ENCODE peak calls at places on chromosomes 11 and 22, in nine cellular contexts. One of them, this sample, is unnamed. For H3K27me3, the result is how much of the 10 kb centered on the place peaks cover.

GRCh38 chr22:50576806-50577696 is 1.2 kb downstream of the CPT1B start:
- DNase-seq in MM.1S: no peak
- DNase-seq in lung: no peak
- DNase-seq in body of pancreas: no peak
- DNase-seq in uterus: no peak
- DNase-seq in sigmoid colon: no peak
- DNase-seq in naive thymus-derived CD4-positive, alpha-beta T cell: no peak
- DNase-seq in HCT116: no peak
- DNase-seq in heart right ventricle: no peak
- DNase-seq in this sample: no peak

GRCh38 chr11:69964247-69964643 is 113.9 kb upstream of the ANO1 start:
- DNase-seq in body of pancreas: no peak
- DNase-seq in lung: no peak
- DNase-seq in sigmoid colon: no peak
- DNase-seq in MM.1S: no peak
- DNase-seq in uterus: no peak
- DNase-seq in HCT116: no peak
- DNase-seq in naive thymus-derived CD4-positive, alpha-beta T cell: no peak
- DNase-seq in heart right ventricle: no peak
- DNase-seq in this sample: no peak

GRCh38 chr11:293852-294661 is 5.1 kb downstream of the PGGHG start:
- DNase-seq in heart right ventricle: peak
- DNase-seq in body of pancreas: peak
- DNase-seq in HCT116: no peak
- DNase-seq in MM.1S: no peak
- DNase-seq in uterus: no peak
- DNase-seq in lung: no peak
- DNase-seq in naive thymus-derived CD4-positive, alpha-beta T cell: no peak
- DNase-seq in sigmoid colon: peak
- DNase-seq in this sample: no peak

GRCh38 chr22:50522806-50523438 is 2.5 kb downstream of the SCO2 start:
- DNase-seq in naive thymus-derived CD4-positive, alpha-beta T cell: no peak
- DNase-seq in MM.1S: no peak
- DNase-seq in body of pancreas: no peak
- DNase-seq in lung: no peak
- DNase-seq in heart right ventricle: no peak
- DNase-seq in sigmoid colon: no peak
- DNase-seq in HCT116: no peak
- DNase-seq in uterus: no peak
- DNase-seq in this sample: no peak

GRCh38 chr11:101211407-101211975 is 81.9 kb upstream of the PGR start:
- DNase-seq in lung: no peak
- DNase-seq in MM.1S: no peak
- DNase-seq in body of pancreas: no peak
- DNase-seq in heart right ventricle: no peak
- DNase-seq in sigmoid colon: no peak
- DNase-seq in uterus: no peak
- DNase-seq in HCT116: no peak
- DNase-seq in naive thymus-derived CD4-positive, alpha-beta T cell: no peak
- DNase-seq in this sample: no peak

GRCh38 chr22:44881246-44881600 is 128.6 kb downstream of the PHF21B start:
- DNase-seq in HCT116: no peak
- DNase-seq in sigmoid colon: peak
- DNase-seq in lung: no peak
- DNase-seq in uterus: no peak
- DNase-seq in heart right ventricle: no peak
- DNase-seq in body of pancreas: no peak
- DNase-seq in MM.1S: no peak
- DNase-seq in naive thymus-derived CD4-positive, alpha-beta T cell: no peak
- DNase-seq in this sample: no peak

GRCh38 chr22:46677323-46678002 is 57.3 kb downstream of the GRAMD4 start:
- DNase-seq in lung: no peak
- DNase-seq in naive thymus-derived CD4-positive, alpha-beta T cell: no peak
- DNase-seq in MM.1S: no peak
- DNase-seq in HCT116: no peak
- DNase-seq in sigmoid colon: no peak
- DNase-seq in heart right ventricle: no peak
- DNase-seq in body of pancreas: no peak
- DNase-seq in uterus: no peak
- DNase-seq in this sample: no peak

GRCh38 chr22:40325315-40325714 is 21.0 kb upstream of the ADSL start:
- DNase-seq in heart right ventricle: no peak
- DNase-seq in sigmoid colon: no peak
- DNase-seq in body of pancreas: no peak
- DNase-seq in uterus: no peak
- DNase-seq in lung: no peak
- DNase-seq in HCT116: no peak
- DNase-seq in naive thymus-derived CD4-positive, alpha-beta T cell: peak
- DNase-seq in MM.1S: no peak
- DNase-seq in this sample: no peak

GRCh38 chr11:85627332-85627997 is at the start of gene DLG2:
- DNase-seq in MM.1S: peak
- DNase-seq in lung: no peak
- DNase-seq in body of pancreas: peak
- DNase-seq in sigmoid colon: no peak
- DNase-seq in naive thymus-derived CD4-positive, alpha-beta T cell: peak
- DNase-seq in HCT116: no peak
- DNase-seq in heart right ventricle: peak
- DNase-seq in uterus: no peak
- DNase-seq in this sample: no peak

DNA sequence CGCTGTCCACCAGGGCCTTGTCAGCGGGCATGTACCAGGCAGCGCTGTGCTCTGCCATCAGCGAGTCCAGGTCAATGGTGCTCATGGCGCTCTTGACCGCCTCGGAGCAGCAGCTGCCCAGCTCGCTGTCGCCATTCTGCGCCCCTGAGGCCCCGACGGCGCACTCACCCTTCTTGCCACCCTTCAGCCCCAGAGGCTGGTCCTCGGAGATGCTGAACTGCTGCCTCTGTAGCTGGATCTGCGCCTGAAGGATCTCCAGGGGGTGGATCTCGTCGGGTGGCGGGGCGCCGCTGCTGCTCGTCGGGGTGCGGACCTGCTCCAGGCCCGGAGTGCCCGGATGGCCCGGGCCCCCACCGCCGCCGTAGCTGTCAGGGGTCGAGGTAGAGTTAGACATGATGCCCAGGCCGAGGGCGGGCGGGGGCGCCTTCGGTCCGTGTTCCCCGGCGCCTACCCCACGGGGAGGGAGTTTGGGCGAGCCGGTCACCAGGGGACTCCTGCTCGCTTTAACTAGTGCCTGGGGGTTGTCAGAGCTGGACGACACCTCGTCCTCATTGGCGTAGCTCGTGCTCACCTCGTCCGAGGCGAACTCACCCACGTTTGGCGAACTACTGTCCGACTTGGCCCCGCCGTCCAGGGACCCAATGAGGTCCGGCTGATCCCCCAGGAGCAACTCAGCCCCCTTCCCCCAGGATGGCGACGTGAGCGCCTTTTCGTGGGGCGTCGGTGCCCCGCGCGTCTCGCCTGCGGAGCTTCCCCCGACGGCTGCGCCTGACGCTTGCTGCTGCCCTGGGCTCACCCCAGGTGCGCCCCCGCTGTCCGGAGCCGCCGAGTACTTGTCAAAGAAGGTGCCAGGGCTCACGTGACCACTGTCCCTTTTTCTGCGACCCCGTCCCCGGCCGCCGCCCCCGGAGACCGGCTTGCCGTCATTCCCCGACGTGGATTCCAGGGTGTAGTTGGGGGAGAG is 4.4 kb downstream of the MN1 start:
- DNase-seq in uterus: no peak
- DNase-seq in HCT116: no peak
- DNase-seq in lung: no peak
- DNase-seq in heart right ventricle: no peak
- DNase-seq in MM.1S: no peak
- DNase-seq in body of pancreas: no peak
- DNase-seq in sigmoid colon: no peak
- DNase-seq in naive thymus-derived CD4-positive, alpha-beta T cell: no peak
- DNase-seq in this sample: no peak
- H3K4me3 ChIP-seq in uterus: no peak
- H3K4me3 ChIP-seq in HCT116: no peak
- H3K4me3 ChIP-seq in lung: no peak
- H3K4me3 ChIP-seq in heart right ventricle: peak
- H3K4me3 ChIP-seq in MM.1S: no peak
- H3K4me3 ChIP-seq in body of pancreas: no peak
- H3K4me3 ChIP-seq in sigmoid colon: peak
- H3K4me3 ChIP-seq in naive thymus-derived CD4-positive, alpha-beta T cell: no peak
- H3K4me3 ChIP-seq in this sample: no peak

DNA sequence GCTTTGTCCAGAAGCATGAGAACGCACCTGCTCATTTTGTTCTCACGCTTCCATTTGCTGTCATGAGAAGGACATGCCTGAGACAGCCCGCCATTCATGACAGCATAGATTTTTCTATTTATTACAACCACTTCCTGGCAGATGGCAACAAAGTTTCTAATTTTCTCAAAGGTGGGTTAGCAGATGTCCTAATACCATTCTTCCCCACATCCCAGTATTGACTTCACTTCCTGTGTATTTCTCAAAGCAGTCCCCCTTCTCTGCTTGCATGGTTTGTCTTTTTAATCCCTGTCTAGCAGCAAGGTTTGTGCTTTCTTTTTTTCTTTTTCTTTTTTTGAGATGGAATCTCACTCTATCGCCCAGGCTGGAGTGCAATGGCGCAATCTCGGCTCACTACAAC is 94.3 kb downstream of the ISX start:
- DNase-seq in lung: no peak
- DNase-seq in heart right ventricle: no peak
- DNase-seq in body of pancreas: no peak
- DNase-seq in sigmoid colon: no peak
- DNase-seq in uterus: no peak
- DNase-seq in HCT116: no peak
- DNase-seq in MM.1S: no peak
- DNase-seq in naive thymus-derived CD4-positive, alpha-beta T cell: no peak
- DNase-seq in this sample: no peak
- H3K27me3 ChIP-seq in lung: under half
- H3K27me3 ChIP-seq in heart right ventricle: under half
- H3K27me3 ChIP-seq in body of pancreas: under half
- H3K27me3 ChIP-seq in sigmoid colon: under half
- H3K27me3 ChIP-seq in uterus: under half
- H3K27me3 ChIP-seq in HCT116: under half
- H3K27me3 ChIP-seq in MM.1S: under half
- H3K27me3 ChIP-seq in naive thymus-derived CD4-positive, alpha-beta T cell: under half
- H3K27me3 ChIP-seq in this sample: under half

GRCh38 chr11:8328231-8328794 is 64.6 kb upstream of the LMO1 start:
- DNase-seq in MM.1S: no peak
- DNase-seq in body of pancreas: no peak
- DNase-seq in uterus: no peak
- DNase-seq in sigmoid colon: no peak
- DNase-seq in HCT116: no peak
- DNase-seq in naive thymus-derived CD4-positive, alpha-beta T cell: no peak
- DNase-seq in heart right ventricle: no peak
- DNase-seq in lung: no peak
- DNase-seq in this sample: no peak

GRCh38 chr11:8329336-8329735 is 65.7 kb upstream of the LMO1 start:
- DNase-seq in sigmoid colon: no peak
- DNase-seq in MM.1S: no peak
- DNase-seq in HCT116: no peak
- DNase-seq in naive thymus-derived CD4-positive, alpha-beta T cell: no peak
- DNase-seq in body of pancreas: no peak
- DNase-seq in heart right ventricle: no peak
- DNase-seq in uterus: no peak
- DNase-seq in lung: no peak
- DNase-seq in this sample: no peak

GRCh38 chr11:8329961-8330361 is 66.3 kb upstream of the LMO1 start:
- DNase-seq in MM.1S: no peak
- DNase-seq in HCT116: no peak
- DNase-seq in lung: no peak
- DNase-seq in heart right ventricle: no peak
- DNase-seq in naive thymus-derived CD4-positive, alpha-beta T cell: no peak
- DNase-seq in body of pancreas: no peak
- DNase-seq in uterus: no peak
- DNase-seq in sigmoid colon: no peak
- DNase-seq in this sample: no peak

GRCh38 chr11:8327761-8328192 is 64.1 kb upstream of the LMO1 start:
- DNase-seq in sigmoid colon: no peak
- DNase-seq in naive thymus-derived CD4-positive, alpha-beta T cell: no peak
- DNase-seq in MM.1S: no peak
- DNase-seq in HCT116: no peak
- DNase-seq in lung: no peak
- DNase-seq in heart right ventricle: no peak
- DNase-seq in uterus: no peak
- DNase-seq in body of pancreas: no peak
- DNase-seq in this sample: no peak

DNA sequence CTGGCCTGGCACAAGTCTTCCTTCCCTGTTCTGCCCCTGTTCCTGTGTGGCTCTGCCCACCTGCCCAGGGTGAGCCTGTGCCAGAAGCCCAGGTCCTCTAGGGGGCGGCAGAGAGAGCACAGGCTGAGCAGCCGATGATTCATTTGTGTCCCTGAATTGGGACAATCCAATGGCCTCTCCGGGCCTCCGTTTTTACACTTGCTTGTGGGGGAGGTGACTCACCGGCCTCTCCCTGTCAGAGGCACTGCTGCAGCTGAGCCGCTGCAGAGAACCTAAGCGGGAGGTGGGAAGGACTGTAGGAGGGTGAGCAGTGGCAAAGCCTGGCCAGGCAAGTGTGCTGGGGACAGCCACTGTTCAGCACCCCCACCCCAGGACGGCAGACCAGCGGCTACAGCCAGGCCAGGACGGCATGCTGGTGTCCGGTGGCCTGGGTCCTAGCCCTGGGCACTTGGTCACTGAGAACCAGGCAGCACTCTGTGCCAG is 65.2 kb upstream of the LMO1 start:
- DNase-seq in body of pancreas: peak
- DNase-seq in uterus: peak
- DNase-seq in MM.1S: peak
- DNase-seq in heart right ventricle: peak
- DNase-seq in HCT116: peak
- DNase-seq in naive thymus-derived CD4-positive, alpha-beta T cell: peak
- DNase-seq in sigmoid colon: peak
- DNase-seq in lung: peak
- DNase-seq in this sample: no peak
- H3K4me3 ChIP-seq in body of pancreas: no peak
- H3K4me3 ChIP-seq in uterus: no peak
- H3K4me3 ChIP-seq in MM.1S: no peak
- H3K4me3 ChIP-seq in heart right ventricle: peak
- H3K4me3 ChIP-seq in HCT116: peak
- H3K4me3 ChIP-seq in naive thymus-derived CD4-positive, alpha-beta T cell: no peak
- H3K4me3 ChIP-seq in sigmoid colon: no peak
- H3K4me3 ChIP-seq in lung: no peak
- H3K4me3 ChIP-seq in this sample: no peak

GRCh38 chr11:19646921-19647320 is 65.7 kb upstream of the NAV2 start:
- DNase-seq in uterus: no peak
- DNase-seq in HCT116: no peak
- DNase-seq in naive thymus-derived CD4-positive, alpha-beta T cell: no peak
- DNase-seq in body of pancreas: no peak
- DNase-seq in sigmoid colon: no peak
- DNase-seq in heart right ventricle: no peak
- DNase-seq in lung: peak
- DNase-seq in MM.1S: no peak
- DNase-seq in this sample: no peak
- H3K27me3 ChIP-seq in uterus: under half
- H3K27me3 ChIP-seq in HCT116: under half
- H3K27me3 ChIP-seq in naive thymus-derived CD4-positive, alpha-beta T cell: under half
- H3K27me3 ChIP-seq in body of pancreas: under half
- H3K27me3 ChIP-seq in sigmoid colon: under half
- H3K27me3 ChIP-seq in heart right ventricle: under half
- H3K27me3 ChIP-seq in lung: under half
- H3K27me3 ChIP-seq in MM.1S: under half
- H3K27me3 ChIP-seq in this sample: under half

DNA sequence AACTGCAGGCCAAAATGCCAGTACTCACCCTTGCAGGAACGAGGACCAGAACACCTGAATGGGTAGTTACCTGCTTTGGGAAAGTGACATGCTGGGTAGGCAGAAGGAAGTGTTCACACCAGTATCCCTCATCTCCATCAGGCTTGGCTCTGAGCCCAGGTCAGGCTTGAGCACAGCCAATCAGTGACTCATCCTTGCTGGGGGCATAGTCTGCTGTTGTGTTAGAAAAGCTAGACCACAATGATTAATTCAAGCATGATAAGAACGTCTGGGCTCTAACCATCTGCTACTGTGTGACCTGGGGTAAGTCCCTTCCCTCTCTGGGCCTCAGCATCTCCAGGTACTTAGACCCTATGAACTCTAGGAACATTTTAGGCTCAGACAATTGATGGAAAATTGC is 450.4 kb downstream of the MIAT start:
- DNase-seq in MM.1S: no peak
- DNase-seq in body of pancreas: peak
- DNase-seq in heart right ventricle: peak
- DNase-seq in lung: no peak
- DNase-seq in naive thymus-derived CD4-positive, alpha-beta T cell: no peak
- DNase-seq in uterus: peak
- DNase-seq in sigmoid colon: peak
- DNase-seq in HCT116: peak
- DNase-seq in this sample: no peak
- H3K4me3 ChIP-seq in MM.1S: no peak
- H3K4me3 ChIP-seq in body of pancreas: no peak
- H3K4me3 ChIP-seq in heart right ventricle: no peak
- H3K4me3 ChIP-seq in lung: no peak
- H3K4me3 ChIP-seq in naive thymus-derived CD4-positive, alpha-beta T cell: no peak
- H3K4me3 ChIP-seq in uterus: no peak
- H3K4me3 ChIP-seq in sigmoid colon: no peak
- H3K4me3 ChIP-seq in HCT116: no peak
- H3K4me3 ChIP-seq in this sample: no peak